ENCODE peak calls at places on chromosomes 6 and 20, in nine cellular contexts. One of them, this sample, is unnamed.

GRCh38 chr6:81875776-81876293 is 123.4 kb upstream of the TENT5A start:
- DNase-seq in trophoblast cell: peak; percentile 14
- DNase-seq in brain microvascular endothelial cell: no peak
- DNase-seq in naive thymus-derived CD4-positive, alpha-beta T cell: no peak
- DNase-seq in uterus: no peak
- DNase-seq in CD8-positive, alpha-beta T cell: no peak
- DNase-seq in adrenal gland: no peak
- DNase-seq in CD4-positive, alpha-beta T cell: no peak
- DNase-seq in hepatocyte: no peak
- DNase-seq in this sample: no peak

GRCh38 chr6:37783831-37784584 is 35.5 kb upstream of the ZFAND3 start:
- DNase-seq in trophoblast cell: no peak
- DNase-seq in CD4-positive, alpha-beta T cell: no peak
- DNase-seq in adrenal gland: no peak
- DNase-seq in CD8-positive, alpha-beta T cell: peak; percentile 25
- DNase-seq in brain microvascular endothelial cell: peak; percentile 24
- DNase-seq in uterus: peak; percentile 42
- DNase-seq in hepatocyte: peak; percentile 41
- DNase-seq in naive thymus-derived CD4-positive, alpha-beta T cell: no peak
- DNase-seq in this sample: no peak

GRCh38 chr6:34532230-34532629 is 23.9 kb downstream of the SPDEF start:
- DNase-seq in adrenal gland: no peak
- DNase-seq in uterus: no peak
- DNase-seq in brain microvascular endothelial cell: no peak
- DNase-seq in hepatocyte: no peak
- DNase-seq in CD4-positive, alpha-beta T cell: no peak
- DNase-seq in CD8-positive, alpha-beta T cell: no peak
- DNase-seq in naive thymus-derived CD4-positive, alpha-beta T cell: no peak
- DNase-seq in trophoblast cell: no peak
- DNase-seq in this sample: no peak

GRCh38 chr6:133392641-133393040 is 151.5 kb downstream of the EYA4 start:
- DNase-seq in uterus: no peak
- DNase-seq in CD8-positive, alpha-beta T cell: no peak
- DNase-seq in naive thymus-derived CD4-positive, alpha-beta T cell: no peak
- DNase-seq in trophoblast cell: no peak
- DNase-seq in adrenal gland: no peak
- DNase-seq in brain microvascular endothelial cell: no peak
- DNase-seq in hepatocyte: no peak
- DNase-seq in CD4-positive, alpha-beta T cell: no peak
- DNase-seq in this sample: no peak

GRCh38 chr6:56840467-56841371 is 114.2 kb upstream of the BEND6 start:
- DNase-seq in naive thymus-derived CD4-positive, alpha-beta T cell: no peak
- DNase-seq in brain microvascular endothelial cell: peak; percentile 67
- DNase-seq in trophoblast cell: peak; percentile 42
- DNase-seq in CD4-positive, alpha-beta T cell: no peak
- DNase-seq in uterus: no peak
- DNase-seq in adrenal gland: no peak
- DNase-seq in hepatocyte: peak; percentile 30
- DNase-seq in CD8-positive, alpha-beta T cell: no peak
- DNase-seq in this sample: no peak

GRCh38 chr6:6712979-6713514 is 124.5 kb downstream of the LY86 start:
- DNase-seq in trophoblast cell: no peak
- DNase-seq in uterus: no peak
- DNase-seq in CD8-positive, alpha-beta T cell: no peak
- DNase-seq in brain microvascular endothelial cell: no peak
- DNase-seq in naive thymus-derived CD4-positive, alpha-beta T cell: no peak
- DNase-seq in CD4-positive, alpha-beta T cell: no peak
- DNase-seq in adrenal gland: peak; percentile 52
- DNase-seq in hepatocyte: no peak
- DNase-seq in this sample: no peak

GRCh38 chr6:64012351-64013060 is 376.9 kb downstream of the PHF3 start:
- DNase-seq in CD4-positive, alpha-beta T cell: no peak
- DNase-seq in CD8-positive, alpha-beta T cell: no peak
- DNase-seq in adrenal gland: no peak
- DNase-seq in naive thymus-derived CD4-positive, alpha-beta T cell: no peak
- DNase-seq in hepatocyte: peak; percentile 73
- DNase-seq in uterus: no peak
- DNase-seq in brain microvascular endothelial cell: peak; percentile 2
- DNase-seq in trophoblast cell: peak; percentile 37
- DNase-seq in this sample: no peak

GRCh38 chr6:19713411-19713810 is 123.8 kb upstream of the ID4 start:
- DNase-seq in hepatocyte: no peak
- DNase-seq in CD8-positive, alpha-beta T cell: no peak
- DNase-seq in uterus: no peak
- DNase-seq in naive thymus-derived CD4-positive, alpha-beta T cell: no peak
- DNase-seq in brain microvascular endothelial cell: peak; percentile 3
- DNase-seq in trophoblast cell: no peak
- DNase-seq in adrenal gland: no peak
- DNase-seq in CD4-positive, alpha-beta T cell: no peak
- DNase-seq in this sample: no peak

DNA sequence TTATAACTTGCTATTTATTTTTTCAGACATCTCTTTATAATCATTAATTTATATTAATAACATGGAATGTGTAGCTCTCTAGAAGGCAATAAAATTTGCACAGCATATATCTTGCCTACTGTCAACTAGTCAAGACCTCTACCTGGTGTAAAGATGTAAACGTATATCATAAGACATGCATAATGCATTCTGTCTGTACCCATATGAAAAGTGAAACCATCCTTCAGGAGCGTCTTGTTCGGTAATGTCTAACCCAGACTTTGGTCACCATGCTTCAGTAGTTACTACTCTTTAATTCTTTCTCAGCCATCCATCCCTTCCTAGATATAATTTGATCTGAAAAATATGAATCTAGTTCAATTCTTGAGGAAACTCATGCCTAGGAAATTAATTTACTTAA is 21.0 kb downstream of the CEP43 start:
- DNase-seq in brain microvascular endothelial cell: no peak
- DNase-seq in CD4-positive, alpha-beta T cell: no peak
- DNase-seq in CD8-positive, alpha-beta T cell: no peak
- DNase-seq in adrenal gland: no peak
- DNase-seq in hepatocyte: no peak
- DNase-seq in trophoblast cell: no peak
- DNase-seq in naive thymus-derived CD4-positive, alpha-beta T cell: no peak
- DNase-seq in uterus: no peak
- DNase-seq in this sample: peak; percentile 21
- H3K27ac ChIP-seq in brain microvascular endothelial cell: no peak overlapping the region
- H3K27ac ChIP-seq in CD4-positive, alpha-beta T cell: no peak overlapping the region
- H3K27ac ChIP-seq in CD8-positive, alpha-beta T cell: no peak overlapping the region
- H3K27ac ChIP-seq in adrenal gland: no peak overlapping the region
- H3K27ac ChIP-seq in hepatocyte: no peak overlapping the region
- H3K27ac ChIP-seq in trophoblast cell: no peak overlapping the region
- H3K27ac ChIP-seq in naive thymus-derived CD4-positive, alpha-beta T cell: no peak overlapping the region
- H3K27ac ChIP-seq in uterus: no peak overlapping the region
- H3K27ac ChIP-seq in this sample: no peak overlapping the region

GRCh38 chr6:131212024-131212423 is 76.8 kb downstream of the AKAP7 start:
- DNase-seq in CD4-positive, alpha-beta T cell: no peak
- DNase-seq in CD8-positive, alpha-beta T cell: no peak
- DNase-seq in naive thymus-derived CD4-positive, alpha-beta T cell: no peak
- DNase-seq in uterus: no peak
- DNase-seq in hepatocyte: no peak
- DNase-seq in adrenal gland: no peak
- DNase-seq in brain microvascular endothelial cell: no peak
- DNase-seq in trophoblast cell: no peak
- DNase-seq in this sample: no peak

GRCh38 chr6:131216277-131216676 is 81.0 kb downstream of the AKAP7 start:
- DNase-seq in naive thymus-derived CD4-positive, alpha-beta T cell: no peak
- DNase-seq in trophoblast cell: no peak
- DNase-seq in CD8-positive, alpha-beta T cell: no peak
- DNase-seq in CD4-positive, alpha-beta T cell: no peak
- DNase-seq in hepatocyte: no peak
- DNase-seq in brain microvascular endothelial cell: no peak
- DNase-seq in uterus: no peak
- DNase-seq in adrenal gland: no peak
- DNase-seq in this sample: no peak

GRCh38 chr6:131213501-131213990 is 78.3 kb downstream of the AKAP7 start:
- DNase-seq in naive thymus-derived CD4-positive, alpha-beta T cell: no peak
- DNase-seq in adrenal gland: no peak
- DNase-seq in hepatocyte: no peak
- DNase-seq in CD8-positive, alpha-beta T cell: no peak
- DNase-seq in brain microvascular endothelial cell: peak; percentile 1
- DNase-seq in CD4-positive, alpha-beta T cell: no peak
- DNase-seq in uterus: no peak
- DNase-seq in trophoblast cell: no peak
- DNase-seq in this sample: no peak

GRCh38 chr6:131212928-131213327 is 77.7 kb downstream of the AKAP7 start:
- DNase-seq in hepatocyte: no peak
- DNase-seq in naive thymus-derived CD4-positive, alpha-beta T cell: no peak
- DNase-seq in uterus: no peak
- DNase-seq in CD4-positive, alpha-beta T cell: no peak
- DNase-seq in CD8-positive, alpha-beta T cell: no peak
- DNase-seq in brain microvascular endothelial cell: no peak
- DNase-seq in adrenal gland: no peak
- DNase-seq in trophoblast cell: no peak
- DNase-seq in this sample: no peak

DNA sequence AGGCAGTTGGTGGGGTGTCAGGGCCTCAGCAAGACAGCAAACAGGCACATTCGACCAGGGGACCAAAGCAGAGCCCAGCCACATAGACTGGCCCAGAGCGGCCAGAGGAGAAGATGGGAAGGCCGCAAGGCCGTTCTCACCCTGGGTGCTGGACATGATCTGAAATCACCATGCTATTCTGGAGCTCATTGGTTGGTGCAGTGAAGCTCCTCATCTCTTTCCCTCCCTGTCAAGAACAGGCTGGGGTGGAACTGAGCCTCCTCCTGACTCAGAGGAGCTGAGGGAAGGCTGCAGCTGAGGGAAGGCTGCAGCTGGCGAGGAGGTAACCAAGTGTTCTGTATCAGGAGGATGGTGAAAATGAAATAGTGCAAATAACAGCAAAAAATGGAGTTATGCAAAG is 79.9 kb downstream of the AKAP7 start:
- DNase-seq in naive thymus-derived CD4-positive, alpha-beta T cell: no peak
- DNase-seq in brain microvascular endothelial cell: no peak
- DNase-seq in CD4-positive, alpha-beta T cell: no peak
- DNase-seq in trophoblast cell: no peak
- DNase-seq in hepatocyte: no peak
- DNase-seq in CD8-positive, alpha-beta T cell: no peak
- DNase-seq in adrenal gland: peak; percentile 59
- DNase-seq in uterus: no peak
- DNase-seq in this sample: no peak
- H3K27ac ChIP-seq in naive thymus-derived CD4-positive, alpha-beta T cell: no peak overlapping the region
- H3K27ac ChIP-seq in brain microvascular endothelial cell: no peak overlapping the region
- H3K27ac ChIP-seq in CD4-positive, alpha-beta T cell: no peak overlapping the region
- H3K27ac ChIP-seq in trophoblast cell: no peak overlapping the region
- H3K27ac ChIP-seq in hepatocyte: no peak overlapping the region
- H3K27ac ChIP-seq in CD8-positive, alpha-beta T cell: no peak overlapping the region
- H3K27ac ChIP-seq in adrenal gland: peak overlapping the region; percentile 57
- H3K27ac ChIP-seq in uterus: no peak overlapping the region
- H3K27ac ChIP-seq in this sample: no peak overlapping the region

GRCh38 chr20:63836335-63837133 is 5.5 kb upstream of the ZBTB46 start:
- DNase-seq in trophoblast cell: no peak
- DNase-seq in naive thymus-derived CD4-positive, alpha-beta T cell: no peak
- DNase-seq in CD4-positive, alpha-beta T cell: no peak
- DNase-seq in adrenal gland: no peak
- DNase-seq in brain microvascular endothelial cell: no peak
- DNase-seq in uterus: no peak
- DNase-seq in hepatocyte: no peak
- DNase-seq in CD8-positive, alpha-beta T cell: no peak
- DNase-seq in this sample: no peak

GRCh38 chr20:63833776-63834544 is 2.9 kb upstream of the ZBTB46 start:
- DNase-seq in brain microvascular endothelial cell: peak; percentile 57
- DNase-seq in uterus: no peak
- DNase-seq in adrenal gland: no peak
- DNase-seq in CD4-positive, alpha-beta T cell: no peak
- DNase-seq in hepatocyte: no peak
- DNase-seq in CD8-positive, alpha-beta T cell: no peak
- DNase-seq in naive thymus-derived CD4-positive, alpha-beta T cell: no peak
- DNase-seq in trophoblast cell: no peak
- DNase-seq in this sample: no peak

GRCh38 chr20:63837134-63837429 is 6.0 kb upstream of the ZBTB46 start:
- DNase-seq in uterus: no peak
- DNase-seq in adrenal gland: no peak
- DNase-seq in hepatocyte: no peak
- DNase-seq in brain microvascular endothelial cell: no peak
- DNase-seq in trophoblast cell: no peak
- DNase-seq in CD4-positive, alpha-beta T cell: no peak
- DNase-seq in CD8-positive, alpha-beta T cell: no peak
- DNase-seq in naive thymus-derived CD4-positive, alpha-beta T cell: no peak
- DNase-seq in this sample: no peak

GRCh38 chr20:63834545-63834880 is 3.4 kb upstream of the ZBTB46 start:
- DNase-seq in trophoblast cell: no peak
- DNase-seq in brain microvascular endothelial cell: no peak
- DNase-seq in naive thymus-derived CD4-positive, alpha-beta T cell: no peak
- DNase-seq in CD4-positive, alpha-beta T cell: no peak
- DNase-seq in hepatocyte: no peak
- DNase-seq in adrenal gland: no peak
- DNase-seq in CD8-positive, alpha-beta T cell: no peak
- DNase-seq in uterus: no peak
- DNase-seq in this sample: no peak

DNA sequence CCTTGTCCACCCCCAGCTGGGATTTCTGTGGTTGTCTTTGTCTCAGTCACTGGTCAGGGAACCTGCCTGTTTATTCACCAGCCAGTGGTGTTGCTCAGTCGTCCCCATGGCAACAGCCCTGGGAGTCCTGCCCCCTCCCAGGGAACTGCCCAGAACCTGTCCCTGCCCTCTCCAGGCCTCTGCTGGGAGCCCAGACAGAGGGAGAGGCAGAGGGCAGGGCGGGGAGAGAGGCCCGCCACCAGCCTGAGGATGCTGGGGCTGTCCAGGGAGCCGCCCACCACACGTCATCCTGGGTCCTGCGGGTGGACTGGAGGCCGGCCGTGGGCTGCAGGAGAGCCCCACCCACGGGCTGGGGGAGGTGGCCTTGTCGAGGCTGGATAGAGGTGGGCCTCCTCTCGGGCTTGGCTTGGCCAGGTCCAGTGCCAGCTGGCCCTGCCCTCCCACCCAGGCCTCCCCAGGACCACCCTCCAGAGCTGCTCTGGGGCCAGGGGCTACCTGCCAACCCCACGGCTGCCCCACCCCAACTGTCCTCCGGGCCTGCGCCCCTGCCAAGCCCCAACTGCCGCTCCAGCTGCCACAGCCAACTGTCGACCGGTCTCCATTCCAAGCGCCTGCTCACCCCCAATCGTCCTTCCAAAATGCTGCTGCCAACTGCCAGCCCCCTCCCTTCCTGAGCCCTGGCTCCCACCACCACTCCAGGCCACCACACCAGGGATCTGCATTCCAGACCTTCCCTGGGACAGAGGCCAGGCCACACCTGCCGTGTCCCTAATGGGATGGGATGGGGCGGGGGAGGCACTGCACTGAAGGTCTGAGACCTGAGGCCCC is 4.2 kb upstream of the ZBTB46 start:
- DNase-seq in hepatocyte: peak; percentile 96
- DNase-seq in uterus: peak; percentile 93
- DNase-seq in naive thymus-derived CD4-positive, alpha-beta T cell: no peak
- DNase-seq in CD4-positive, alpha-beta T cell: no peak
- DNase-seq in CD8-positive, alpha-beta T cell: no peak
- DNase-seq in adrenal gland: peak; percentile 97
- DNase-seq in trophoblast cell: peak; percentile 85
- DNase-seq in brain microvascular endothelial cell: peak; percentile 97
- DNase-seq in this sample: no peak
- H3K27ac ChIP-seq in hepatocyte: peak overlapping the region; percentile 49
- H3K27ac ChIP-seq in uterus: peak overlapping the region; percentile 91
- H3K27ac ChIP-seq in naive thymus-derived CD4-positive, alpha-beta T cell: no peak overlapping the region
- H3K27ac ChIP-seq in CD4-positive, alpha-beta T cell: no peak overlapping the region
- H3K27ac ChIP-seq in CD8-positive, alpha-beta T cell: no peak overlapping the region
- H3K27ac ChIP-seq in adrenal gland: no peak overlapping the region
- H3K27ac ChIP-seq in trophoblast cell: no peak overlapping the region
- H3K27ac ChIP-seq in brain microvascular endothelial cell: no peak overlapping the region
- H3K27ac ChIP-seq in this sample: no peak overlapping the region

DNA sequence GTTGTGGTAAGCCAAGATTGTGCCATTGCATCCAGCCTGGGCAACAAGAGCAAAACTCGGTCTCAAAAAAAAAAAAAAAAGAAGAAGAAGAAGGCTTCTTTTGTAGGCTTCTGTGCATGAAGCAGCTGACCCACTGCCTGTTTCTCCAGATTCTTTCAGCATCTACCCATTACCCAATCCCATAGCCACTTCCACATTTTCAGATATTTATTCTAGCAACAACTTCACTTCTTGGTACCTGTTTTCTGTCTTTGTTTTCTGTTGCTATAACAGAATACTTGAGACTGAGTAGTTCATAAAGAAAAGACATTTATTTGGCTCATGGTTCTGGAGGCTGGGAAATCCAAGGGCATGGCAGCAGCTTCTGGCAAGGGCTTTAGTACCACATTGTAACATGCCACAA is 95.3 kb upstream of the SGK1 start:
- DNase-seq in brain microvascular endothelial cell: no peak
- DNase-seq in CD4-positive, alpha-beta T cell: no peak
- DNase-seq in CD8-positive, alpha-beta T cell: no peak
- DNase-seq in naive thymus-derived CD4-positive, alpha-beta T cell: no peak
- DNase-seq in uterus: no peak
- DNase-seq in hepatocyte: no peak
- DNase-seq in trophoblast cell: peak; percentile 22
- DNase-seq in adrenal gland: no peak
- DNase-seq in this sample: no peak
- H3K27ac ChIP-seq in brain microvascular endothelial cell: no peak overlapping the region
- H3K27ac ChIP-seq in CD4-positive, alpha-beta T cell: no peak overlapping the region
- H3K27ac ChIP-seq in CD8-positive, alpha-beta T cell: no peak overlapping the region
- H3K27ac ChIP-seq in naive thymus-derived CD4-positive, alpha-beta T cell: no peak overlapping the region
- H3K27ac ChIP-seq in uterus: no peak overlapping the region
- H3K27ac ChIP-seq in hepatocyte: no peak overlapping the region
- H3K27ac ChIP-seq in trophoblast cell: no peak overlapping the region
- H3K27ac ChIP-seq in adrenal gland: no peak overlapping the region
- H3K27ac ChIP-seq in this sample: no peak overlapping the region